ENCODE peak calls at places on chromosomes 4 and X, in ten cellular contexts. Z, H, Q, D, L, S, X, J, N and C are unnamed samples.

GRCh38 chr4:77773101-77773500 is 46.1 kb downstream of the CNOT6L start:
- DNase-seq in Z (no peak), H (peak), Q (no peak), D (no peak), L (peak), S (no peak), X (no peak), J (no peak), N (no peak), C (no peak)

GRCh38 chrX:45803383-45803921 is 602.8 kb upstream of the DIPK2B start:
- DNase-seq in Z (no peak), H (peak), Q (no peak), D (peak), L (peak), S (no peak), X (no peak), J (no peak), N (no peak), C (no peak)

GRCh38 chr4:108010167-108010566 is 20.5 kb downstream of the HADH start:
- DNase-seq in Z (no peak), H (peak), Q (no peak), D (peak), L (no peak), S (no peak), X (no peak), J (no peak), N (no peak), C (no peak)

GRCh38 chr4:122100508-122100907 is 51.6 kb upstream of the BLTP1 start:
- DNase-seq in Z (no peak), H (no peak), Q (no peak), D (no peak), L (no peak), S (no peak), X (no peak), J (no peak), N (no peak), C (no peak)

GRCh38 chrX:94178145-94178790 is 504.3 kb downstream of the FAM133A start:
- DNase-seq in Z (no peak), H (peak), Q (no peak), D (peak), L (no peak), S (no peak), X (no peak), J (no peak), N (no peak), C (no peak)

GRCh38 chr4:145786261-145786660 is 106.3 kb downstream of the C4orf51 start:
- DNase-seq in Z (no peak), H (no peak), Q (no peak), D (no peak), L (no peak), S (no peak), X (no peak), J (no peak), N (no peak), C (no peak)

GRCh38 chrX:23503835-23504539 is 163.3 kb upstream of the PRDX4 start:
- DNase-seq in Z (no peak), H (peak), Q (no peak), D (peak), L (peak), S (no peak), X (no peak), J (no peak), N (peak), C (peak)

GRCh38 chr4:41320278-41320677 is 63.5 kb downstream of the UCHL1 start:
- DNase-seq in Z (no peak), H (no peak), Q (no peak), D (no peak), L (no peak), S (no peak), X (no peak), J (no peak), N (no peak), C (no peak)

GRCh38 chrX:10350221-10350620 is 193.4 kb downstream of the CLCN4 start:
- DNase-seq in Z (no peak), H (no peak), Q (no peak), D (no peak), L (no peak), S (no peak), X (no peak), J (no peak), N (no peak), C (no peak)

GRCh38 chr4:52588771-52589591 is 70.1 kb downstream of the USP46 start:
- DNase-seq in Z (peak), H (peak), Q (peak), D (peak), L (peak), S (no peak), X (peak), J (no peak), N (no peak), C (no peak)

GRCh38 chrX:15336023-15336413 is 695 bp upstream of the PIGA start:
- DNase-seq in Z (peak), H (peak), Q (no peak), D (peak), L (peak), S (peak), X (peak), J (no peak), N (no peak), C (peak)

GRCh38 chr4:124334119-124334518 is 378.4 kb downstream of the ANKRD50 start:
- DNase-seq in Z (no peak), H (peak), Q (no peak), D (peak), L (peak), S (no peak), X (no peak), J (no peak), N (no peak), C (peak)